ENCODE peak calls at places on chromosomes 6 and 20, in seven cellular contexts. K is H1, A is IMR-90, E is mesenchymal stem cell, Y is mesendoderm, H is H9, W is trophoblast cell. R is an unnamed sample.
A peak's percentile ranks its signal among the peaks of the same experiment; 100 is the strongest.

GRCh38 chr6:127924440-127924839 is 23.6 kb upstream of the THEMIS start:
- DNase-seq in K (no peak), A (peak; percentile 8), E (no peak), Y (no peak), H (no peak), W (no peak), R (no peak)

GRCh38 chr20:60381643-60382400 is 423.6 kb downstream of the CDH26 start:
- DNase-seq in K (no peak), A (no peak), E (no peak), Y (no peak), H (no peak), W (no peak), R (no peak)

GRCh38 chr20:63977392-63978276 is 1.8 kb downstream of the SAMD10 start:
- DNase-seq in K (no peak), A (peak; percentile 88), E (peak; percentile 86), Y (no peak), H (peak; percentile 28), W (no peak), R (no peak)

GRCh38 chr6:149437212-149437611 is 37.1 kb downstream of the SUMO4 start:
- DNase-seq in K (no peak), A (no peak), E (no peak), Y (no peak), H (no peak), W (no peak), R (no peak)

GRCh38 chr20:16441526-16442164 is 131.6 kb downstream of the KIF16B start:
- DNase-seq in K (no peak), A (no peak), E (no peak), Y (no peak), H (no peak), W (no peak), R (no peak)

GRCh38 chr20:44629017-44629385 is 22.5 kb downstream of the ADA start:
- DNase-seq in K (no peak), A (no peak), E (no peak), Y (no peak), H (no peak), W (no peak), R (no peak)

GRCh38 chr20:25076731-25077609 is 5.0 kb downstream of the VSX1 start:
- DNase-seq in K (no peak), A (peak; percentile 1), E (no peak), Y (no peak), H (peak; percentile 36), W (no peak), R (no peak)

GRCh38 chr6:104829183-104829958 is 30.3 kb downstream of the HACE1 start:
- DNase-seq in K (no peak), A (no peak), E (no peak), Y (no peak), H (no peak), W (no peak), R (no peak)

GRCh38 chr6:78593898-78594666 is 273.3 kb upstream of the IRAK1BP1 start:
- DNase-seq in K (no peak), A (peak; percentile 25), E (no peak), Y (no peak), H (no peak), W (no peak), R (no peak)

GRCh38 chr6:160767647-160768019 is 65.6 kb downstream of the PLG start:
- DNase-seq in K (no peak), A (no peak), E (no peak), Y (no peak), H (no peak), W (no peak), R (no peak)

GRCh38 chr6:113447088-113447831 is 409.9 kb upstream of the MARCKS start:
- DNase-seq in K (no peak), A (peak; percentile 97), E (peak; percentile 95), Y (no peak), H (no peak), W (peak; percentile 12), R (no peak)

GRCh38 chr6:19301980-19302379 is 535.2 kb upstream of the ID4 start:
- DNase-seq in K (no peak), A (peak; percentile 24), E (no peak), Y (peak; percentile 43), H (no peak), W (no peak), R (no peak)

GRCh38 chr6:19465240-19465639 is 371.9 kb upstream of the ID4 start:
- DNase-seq in K (no peak), A (no peak), E (peak; percentile 15), Y (no peak), H (no peak), W (no peak), R (no peak)

GRCh38 chr6:30357678-30358339 is 12.9 kb downstream of the RPP21 start:
- DNase-seq in K (peak; percentile 79), A (peak; percentile 74), E (peak; percentile 80), Y (peak; percentile 94), H (peak; percentile 86), W (no peak), R (peak; percentile 80)

GRCh38 chr6:158826819-158827501 is 7.8 kb upstream of the EZR start:
- DNase-seq in K (no peak), A (no peak), E (no peak), Y (no peak), H (no peak), W (no peak), R (no peak)

GRCh38 chr6:112475083-112475482 is 128.0 kb downstream of the RFPL4B start:
- DNase-seq in K (no peak), A (peak; percentile 89), E (peak; percentile 70), Y (no peak), H (no peak), W (no peak), R (no peak)

GRCh38 chr6:89197141-89197540 is 20.0 kb downstream of the GABRR1 start:
- DNase-seq in K (no peak), A (no peak), E (no peak), Y (no peak), H (no peak), W (no peak), R (no peak)

GRCh38 chr20:33919653-33920052 is 74.1 kb upstream of the RALY start:
- DNase-seq in K (no peak), A (no peak), E (no peak), Y (no peak), H (no peak), W (no peak), R (no peak)

GRCh38 chr20:25237610-25238318 is 10.1 kb upstream of the PYGB start:
- DNase-seq in K (no peak), A (peak; percentile 100), E (peak; percentile 100), Y (peak; percentile 93), H (no peak), W (peak; percentile 85), R (no peak)

GRCh38 chr6:11682525-11682924 is 96.1 kb downstream of the ADTRP start:
- DNase-seq in K (no peak), A (peak; percentile 10), E (no peak), Y (no peak), H (no peak), W (no peak), R (no peak)

GRCh38 chr6:10312445-10312844 is 102.4 kb downstream of the TFAP2A start:
- DNase-seq in K (no peak), A (no peak), E (no peak), Y (peak; percentile 25), H (no peak), W (peak; percentile 16), R (no peak)

GRCh38 chr20:5160882-5161281 is 34.1 kb downstream of the CDS2 start:
- DNase-seq in K (no peak), A (peak; percentile 39), E (no peak), Y (no peak), H (no peak), W (no peak), R (no peak)
- H2BK5ac ChIP-seq in K (no peak overlapping the region), A (no peak overlapping the region), E (no peak overlapping the region), Y (no peak overlapping the region), H (no peak overlapping the region), W (no peak overlapping the region), R (no peak overlapping the region)

GRCh38 chr20:36629719-36630340 is 16.2 kb downstream of the SLA2 start:
- DNase-seq in K (no peak), A (no peak), E (peak; percentile 18), Y (no peak), H (no peak), W (no peak), R (no peak)
- H3K4me2 ChIP-seq in K (no peak overlapping the region), A (no peak overlapping the region), E (peak overlapping the region; percentile 3), Y (no peak overlapping the region), H (no peak overlapping the region), W (no peak overlapping the region), R (no peak overlapping the region)

GRCh38 chr20:62311150-62311549 is 8.4 kb downstream of the ADRM1 start:
- DNase-seq in K (no peak), A (no peak), E (no peak), Y (no peak), H (no peak), W (no peak), R (no peak)

GRCh38 chr20:62309198-62309944 is 6.6 kb downstream of the ADRM1 start:
- DNase-seq in K (no peak), A (no peak), E (no peak), Y (no peak), H (no peak), W (no peak), R (no peak)

GRCh38 chr20:62309947-62310756 is 7.4 kb downstream of the ADRM1 start:
- DNase-seq in K (no peak), A (no peak), E (no peak), Y (no peak), H (no peak), W (no peak), R (no peak)

GRCh38 chr20:62311832-62312661 is 9.2 kb downstream of the ADRM1 start:
- DNase-seq in K (no peak), A (no peak), E (no peak), Y (no peak), H (no peak), W (no peak), R (no peak)

DNA sequence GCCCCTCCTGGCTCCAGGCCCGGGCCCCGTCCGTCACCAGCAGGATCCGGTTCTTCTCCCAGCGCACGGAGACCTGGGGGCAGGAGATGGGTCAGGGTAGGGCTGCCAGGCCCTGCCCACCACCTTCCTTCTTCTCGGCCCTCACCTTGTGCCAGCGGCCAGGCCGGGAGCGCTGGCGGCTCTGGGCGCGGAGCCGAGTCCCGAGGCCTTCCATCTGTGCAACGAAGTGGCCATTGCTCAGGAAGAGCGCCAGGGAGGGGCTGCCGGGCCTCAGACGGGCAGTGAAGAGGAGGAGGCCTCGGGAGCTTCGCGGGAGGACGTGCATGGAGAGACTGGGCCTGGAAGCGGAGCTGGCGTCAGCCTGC is 7.9 kb downstream of the ADRM1 start:
- DNase-seq in K (no peak), A (no peak), E (no peak), Y (no peak), H (no peak), W (no peak), R (no peak)
- H2BK5ac ChIP-seq in K (no peak overlapping the region), A (no peak overlapping the region), E (no peak overlapping the region), Y (no peak overlapping the region), H (no peak overlapping the region), W (no peak overlapping the region), R (no peak overlapping the region)

GRCh38 chr20:43477634-43478033 is 19.9 kb downstream of the SRSF6 start:
- DNase-seq in K (no peak), A (no peak), E (no peak), Y (no peak), H (no peak), W (no peak), R (no peak)

GRCh38 chr20:43473058-43473704 is 15.5 kb downstream of the SRSF6 start:
- DNase-seq in K (no peak), A (no peak), E (no peak), Y (peak; percentile 13), H (no peak), W (no peak), R (no peak)

DNA sequence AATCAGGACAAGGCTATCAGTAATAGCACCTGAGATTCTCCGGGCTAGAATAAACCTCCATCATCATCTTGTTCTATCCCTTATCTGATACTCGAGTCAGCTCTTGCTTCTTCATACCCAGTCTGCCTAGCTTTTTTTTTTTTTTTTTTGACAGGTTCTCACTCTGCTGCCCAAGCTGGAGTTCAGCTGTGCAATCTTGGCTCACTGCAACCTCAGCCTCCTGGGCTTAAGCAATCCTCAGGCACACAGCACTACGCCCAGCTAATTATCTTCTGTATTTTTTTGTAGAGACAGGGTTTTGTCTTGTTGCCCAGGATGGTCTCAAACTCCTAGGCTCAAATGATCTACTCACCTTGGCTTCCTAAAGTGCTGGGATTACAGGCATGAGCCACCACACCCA is 19.5 kb downstream of the SRSF6 start:
- DNase-seq in K (no peak), A (no peak), E (no peak), Y (no peak), H (no peak), W (peak; percentile 33), R (no peak)
- H3K4me2 ChIP-seq in K (no peak overlapping the region), A (no peak overlapping the region), E (no peak overlapping the region), Y (no peak overlapping the region), H (no peak overlapping the region), W (no peak overlapping the region), R (no peak overlapping the region)

R was measured in neuronal stem cell.